ENCODE peak calls at places on chromosomes 4 and X, in four cellular contexts. One of them, this sample, is unnamed. For H3K4me1, the result is how much of the 10 kb centered on the place peaks cover.

GRCh38 chr4:528296-528695 is 29.3 kb downstream of the PIGG start:
- DNase-seq in testis: no peak
- DNase-seq in neuronal stem cell: no peak
- DNase-seq in Caco-2: no peak
- DNase-seq in this sample: no peak

GRCh38 chr4:151436093-151436518 is 27.1 kb downstream of the FHIP1A start:
- DNase-seq in Caco-2: no peak
- DNase-seq in neuronal stem cell: no peak
- DNase-seq in testis: no peak
- DNase-seq in this sample: no peak

GRCh38 chr4:156790866-156791265 is 180.7 kb downstream of the PDGFC start:
- DNase-seq in neuronal stem cell: peak
- DNase-seq in testis: no peak
- DNase-seq in Caco-2: no peak
- DNase-seq in this sample: no peak

GRCh38 chrX:120664081-120664480 is 34.2 kb upstream of the C1GALT1C1 start:
- DNase-seq in Caco-2: no peak
- DNase-seq in testis: no peak
- DNase-seq in neuronal stem cell: no peak
- DNase-seq in this sample: no peak

GRCh38 chr4:81724925-81725329 is 253.2 kb upstream of the RASGEF1B start:
- DNase-seq in neuronal stem cell: no peak
- DNase-seq in Caco-2: peak
- DNase-seq in testis: peak
- DNase-seq in this sample: no peak

GRCh38 chr4:168163106-168163505 is 70.8 kb downstream of the ANXA10 start:
- DNase-seq in neuronal stem cell: no peak
- DNase-seq in Caco-2: no peak
- DNase-seq in testis: no peak
- DNase-seq in this sample: no peak

GRCh38 chr4:52939739-52940138 is 77.6 kb downstream of the RASL11B start:
- DNase-seq in neuronal stem cell: no peak
- DNase-seq in testis: no peak
- DNase-seq in Caco-2: no peak
- DNase-seq in this sample: no peak

GRCh38 chrX:121869876-121870477 is 822.6 kb downstream of the GLUD2 start:
- DNase-seq in testis: no peak
- DNase-seq in neuronal stem cell: no peak
- DNase-seq in Caco-2: no peak
- DNase-seq in this sample: no peak

GRCh38 chr4:1208970-1209704 is 36.8 kb upstream of the SPON2 start:
- DNase-seq in testis: peak
- DNase-seq in neuronal stem cell: no peak
- DNase-seq in Caco-2: peak
- DNase-seq in this sample: peak

GRCh38 chr4:13612569-13612968 is 15.0 kb downstream of the BOD1L1 start:
- DNase-seq in testis: no peak
- DNase-seq in Caco-2: no peak
- DNase-seq in neuronal stem cell: no peak
- DNase-seq in this sample: no peak

GRCh38 chrX:40146471-40147398 is 49.0 kb upstream of the BCOR start:
- DNase-seq in neuronal stem cell: no peak
- DNase-seq in Caco-2: peak
- DNase-seq in testis: peak
- DNase-seq in this sample: peak

GRCh38 chr4:80685219-80685618 is 345.3 kb upstream of the BMP3 start:
- DNase-seq in testis: no peak
- DNase-seq in neuronal stem cell: no peak
- DNase-seq in Caco-2: no peak
- DNase-seq in this sample: no peak

GRCh38 chr4:699816-700580 is 5.6 kb upstream of the PCGF3 start:
- DNase-seq in Caco-2: no peak
- DNase-seq in neuronal stem cell: no peak
- DNase-seq in testis: no peak
- DNase-seq in this sample: no peak

GRCh38 chr4:110046588-110047049 is 133.9 kb downstream of the EGF start:
- DNase-seq in Caco-2: no peak
- DNase-seq in testis: no peak
- DNase-seq in neuronal stem cell: no peak
- DNase-seq in this sample: no peak

GRCh38 chr4:114879916-114880315 is 233.5 kb downstream of the NDST4 start:
- DNase-seq in testis: no peak
- DNase-seq in Caco-2: no peak
- DNase-seq in neuronal stem cell: no peak
- DNase-seq in this sample: no peak

GRCh38 chr4:1632109-1633104 is 51.7 kb downstream of the FAM53A start:
- DNase-seq in Caco-2: no peak
- DNase-seq in neuronal stem cell: no peak
- DNase-seq in testis: no peak
- DNase-seq in this sample: no peak

GRCh38 chr4:1565598-1566295 is 118.4 kb downstream of the FAM53A start:
- DNase-seq in Caco-2: no peak
- DNase-seq in testis: no peak
- DNase-seq in neuronal stem cell: no peak
- DNase-seq in this sample: no peak

GRCh38 chr4:24887881-24888430 is 24.9 kb downstream of the CCDC149 start:
- DNase-seq in neuronal stem cell: no peak
- DNase-seq in testis: no peak
- DNase-seq in Caco-2: no peak
- DNase-seq in this sample: no peak

GRCh38 chrX:72308566-72309296 is 3.0 kb upstream of the CITED1 start:
- DNase-seq in Caco-2: peak
- DNase-seq in testis: peak
- DNase-seq in neuronal stem cell: peak
- DNase-seq in this sample: peak

GRCh38 chr4:184234155-184234554 is 16.5 kb upstream of the ENPP6 start:
- DNase-seq in testis: no peak
- DNase-seq in neuronal stem cell: no peak
- DNase-seq in Caco-2: no peak
- DNase-seq in this sample: no peak

GRCh38 chr4:42074294-42074693 is 78.2 kb downstream of the BEND4 start:
- DNase-seq in neuronal stem cell: no peak
- DNase-seq in testis: no peak
- DNase-seq in Caco-2: no peak
- DNase-seq in this sample: no peak

GRCh38 chrX:142156567-142156966 is 48.5 kb downstream of the MAGEC2 start:
- DNase-seq in Caco-2: no peak
- DNase-seq in testis: no peak
- DNase-seq in neuronal stem cell: peak
- DNase-seq in this sample: no peak

GRCh38 chrX:119989905-119990408 is 46.4 kb upstream of the NKAP start:
- DNase-seq in Caco-2: no peak
- DNase-seq in testis: no peak
- DNase-seq in neuronal stem cell: no peak
- DNase-seq in this sample: no peak

GRCh38 chr4:149345424-149345823 is 470.2 kb downstream of the IQCM start:
- DNase-seq in Caco-2: no peak
- DNase-seq in testis: no peak
- DNase-seq in neuronal stem cell: no peak
- DNase-seq in this sample: no peak

GRCh38 chr4:141524116-141524515 is 112.3 kb upstream of the IL15 start:
- DNase-seq in neuronal stem cell: no peak
- DNase-seq in testis: no peak
- DNase-seq in Caco-2: no peak
- DNase-seq in this sample: no peak

GRCh38 chr4:57993934-57994333 is 883.7 kb upstream of the IGFBP7 start:
- DNase-seq in testis: no peak
- DNase-seq in Caco-2: no peak
- DNase-seq in neuronal stem cell: no peak
- DNase-seq in this sample: no peak

GRCh38 chrX:147891886-147892285 is 19.8 kb upstream of the FMR1 start:
- DNase-seq in neuronal stem cell: no peak
- DNase-seq in testis: no peak
- DNase-seq in Caco-2: no peak
- DNase-seq in this sample: no peak

GRCh38 chrX:35340451-35340850 is 397.9 kb downstream of the FAM47B start:
- DNase-seq in Caco-2: no peak
- DNase-seq in testis: no peak
- DNase-seq in neuronal stem cell: no peak
- DNase-seq in this sample: no peak

GRCh38 chrX:16870861-16871584 is 861 bp upstream of the RBBP7 start:
- DNase-seq in Caco-2: peak
- DNase-seq in testis: peak
- DNase-seq in neuronal stem cell: peak
- DNase-seq in this sample: peak

GRCh38 chr4:94545296-94545695 is 93.6 kb downstream of the PDLIM5 start:
- DNase-seq in neuronal stem cell: no peak
- DNase-seq in Caco-2: no peak
- DNase-seq in testis: no peak
- DNase-seq in this sample: no peak

GRCh38 chrX:23902419-23902818 is 5.3 kb downstream of the APOO start:
- DNase-seq in testis: no peak
- DNase-seq in Caco-2: no peak
- DNase-seq in neuronal stem cell: no peak
- DNase-seq in this sample: peak

GRCh38 chrX:102765794-102766193 is 45.3 kb downstream of the GPRASP3 start:
- DNase-seq in Caco-2: no peak
- DNase-seq in neuronal stem cell: no peak
- DNase-seq in testis: no peak
- DNase-seq in this sample: no peak

GRCh38 chr4:124806403-124806802 is 93.9 kb upstream of the ANKRD50 start:
- DNase-seq in Caco-2: no peak
- DNase-seq in testis: no peak
- DNase-seq in neuronal stem cell: no peak
- DNase-seq in this sample: peak

GRCh38 chr4:114200026-114200425 is 220.6 kb upstream of the ARSJ start:
- DNase-seq in Caco-2: no peak
- DNase-seq in testis: no peak
- DNase-seq in neuronal stem cell: no peak
- DNase-seq in this sample: no peak

GRCh38 chr4:568351-568652 is 7.8 kb downstream of the TMEM271 start:
- DNase-seq in neuronal stem cell: no peak
- DNase-seq in Caco-2: no peak
- DNase-seq in testis: no peak
- DNase-seq in this sample: no peak

GRCh38 chrX:154797006-154797405 is 8.3 kb downstream of the MPP1 start:
- DNase-seq in neuronal stem cell: no peak
- DNase-seq in testis: no peak
- DNase-seq in Caco-2: no peak
- DNase-seq in this sample: no peak
- H3K4me1 ChIP-seq in neuronal stem cell: under half
- H3K4me1 ChIP-seq in testis: under half
- H3K4me1 ChIP-seq in Caco-2: under half
- H3K4me1 ChIP-seq in this sample: under half

GRCh38 chr4:3485011-3485881 is 22.1 kb downstream of the DOK7 start:
- DNase-seq in Caco-2: no peak
- DNase-seq in testis: no peak
- DNase-seq in neuronal stem cell: no peak
- DNase-seq in this sample: no peak
- H3K4me1 ChIP-seq in Caco-2: under half
- H3K4me1 ChIP-seq in testis: under half
- H3K4me1 ChIP-seq in neuronal stem cell: half or more
- H3K4me1 ChIP-seq in this sample: under half

GRCh38 chrX:69101655-69102251 is 63.5 kb downstream of the PJA1 start:
- DNase-seq in neuronal stem cell: no peak
- DNase-seq in testis: no peak
- DNase-seq in Caco-2: no peak
- DNase-seq in this sample: no peak

GRCh38 chrX:69097451-69098236 is 67.6 kb downstream of the PJA1 start:
- DNase-seq in neuronal stem cell: no peak
- DNase-seq in testis: no peak
- DNase-seq in Caco-2: no peak
- DNase-seq in this sample: no peak

GRCh38 chrX:69103539-69103938 is 61.7 kb downstream of the PJA1 start:
- DNase-seq in Caco-2: no peak
- DNase-seq in neuronal stem cell: no peak
- DNase-seq in testis: no peak
- DNase-seq in this sample: no peak

GRCh38 chrX:69102805-69103204 is 62.4 kb downstream of the PJA1 start:
- DNase-seq in neuronal stem cell: no peak
- DNase-seq in Caco-2: no peak
- DNase-seq in testis: no peak
- DNase-seq in this sample: peak

GRCh38 chrX:69100478-69100877 is 64.8 kb downstream of the PJA1 start:
- DNase-seq in Caco-2: no peak
- DNase-seq in testis: no peak
- DNase-seq in neuronal stem cell: no peak
- DNase-seq in this sample: peak
- H3K4me1 ChIP-seq in Caco-2: under half
- H3K4me1 ChIP-seq in testis: under half
- H3K4me1 ChIP-seq in neuronal stem cell: under half
- H3K4me1 ChIP-seq in this sample: under half

DNA sequence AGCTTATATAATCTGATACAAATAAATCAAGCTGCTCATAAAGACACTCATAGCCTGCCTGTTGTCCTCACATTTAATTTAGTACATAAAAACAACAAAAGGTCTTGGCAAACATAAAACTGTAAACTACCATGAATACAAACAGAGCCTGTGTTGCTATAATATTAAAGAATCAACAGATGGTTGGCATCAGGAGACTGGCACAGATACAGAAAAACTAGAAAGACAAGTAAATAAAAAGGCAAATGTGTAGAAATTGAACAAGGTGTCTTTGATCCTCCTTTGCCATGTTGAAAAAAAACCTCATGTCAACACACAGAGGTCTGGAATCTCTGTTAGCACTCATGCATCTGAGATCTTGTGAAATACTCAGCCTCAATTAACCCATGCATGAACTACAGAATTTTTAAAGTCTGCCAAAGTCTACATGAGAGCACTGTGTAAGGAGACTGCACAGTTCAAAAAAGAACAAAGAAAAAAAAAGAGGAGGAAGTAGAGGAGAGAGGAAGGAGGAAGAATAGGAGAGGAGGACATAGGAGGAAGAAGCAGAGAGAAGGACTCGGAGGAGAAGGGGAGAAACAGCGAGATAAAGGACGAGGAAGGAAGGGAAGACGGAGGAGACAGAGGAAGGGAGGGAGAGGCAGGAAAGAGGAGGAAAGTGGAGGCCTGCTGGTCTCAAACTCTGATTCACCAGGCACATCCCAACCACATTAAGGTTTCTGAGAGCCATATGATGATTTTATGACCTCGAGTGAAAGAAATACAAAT is 52.8 kb downstream of the PRDM5 start:
- DNase-seq in testis: no peak
- DNase-seq in neuronal stem cell: no peak
- DNase-seq in Caco-2: no peak
- DNase-seq in this sample: no peak
- H3K4me1 ChIP-seq in testis: under half
- H3K4me1 ChIP-seq in neuronal stem cell: under half
- H3K4me1 ChIP-seq in Caco-2: under half
- H3K4me1 ChIP-seq in this sample: under half

DNA sequence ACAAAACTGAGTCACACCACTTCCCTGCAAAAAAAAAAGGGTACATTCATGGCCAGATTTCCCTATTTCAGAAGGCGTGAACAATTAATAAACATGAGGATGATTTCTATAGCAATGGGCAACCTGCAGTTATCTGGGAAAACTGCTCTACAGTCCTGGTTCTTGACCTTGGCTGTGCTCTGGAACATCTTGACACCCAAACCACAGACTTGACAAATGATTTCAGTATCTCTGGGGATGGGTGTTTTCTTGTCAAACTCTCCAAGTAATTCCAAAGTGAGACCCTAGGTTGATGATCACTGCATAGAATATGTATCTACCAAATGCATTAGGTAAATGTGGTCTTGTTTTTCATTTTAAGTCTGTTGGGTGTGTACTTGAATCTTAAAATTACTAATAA is 2.0 kb downstream of the DAPP1 start:
- DNase-seq in neuronal stem cell: no peak
- DNase-seq in testis: no peak
- DNase-seq in Caco-2: no peak
- DNase-seq in this sample: no peak
- H3K4me1 ChIP-seq in neuronal stem cell: under half
- H3K4me1 ChIP-seq in testis: under half
- H3K4me1 ChIP-seq in Caco-2: under half
- H3K4me1 ChIP-seq in this sample: under half

GRCh38 chr4:77172336-77172735 is 15.3 kb downstream of the CCNG2 start:
- DNase-seq in neuronal stem cell: no peak
- DNase-seq in Caco-2: no peak
- DNase-seq in testis: no peak
- DNase-seq in this sample: no peak
- H3K4me1 ChIP-seq in neuronal stem cell: under half
- H3K4me1 ChIP-seq in Caco-2: under half
- H3K4me1 ChIP-seq in testis: under half
- H3K4me1 ChIP-seq in this sample: under half